ENCODE peak calls at places on chromosomes 5 and 9, in nine cellular contexts. S, N, D, Q, C, O, F, G and M are unnamed samples.

GRCh38 chr5:14615365-14615764 is 33.8 kb downstream of the OTULINL start:
- DNase-seq in S (no peak), N (no peak), D (no peak), Q (no peak), C (no peak), O (no peak), F (no peak), G (no peak), M (no peak)

GRCh38 chr5:79573983-79574890 is 38.0 kb upstream of the TENT2 start:
- DNase-seq in S (no peak), N (no peak), D (no peak), Q (no peak), C (no peak), O (no peak), F (no peak), G (no peak), M (no peak)

GRCh38 chr5:146588331-146588730 is 72.3 kb upstream of the GPR151 start:
- DNase-seq in S (no peak), N (no peak), D (no peak), Q (no peak), C (no peak), O (no peak), F (no peak), G (no peak), M (no peak)

GRCh38 chr5:518721-519120 is 5.5 kb downstream of the SLC9A3 start:
- DNase-seq in S (peak), N (no peak), D (no peak), Q (no peak), C (no peak), O (no peak), F (no peak), G (no peak), M (no peak)

GRCh38 chr5:150245111-150245789 is 44.3 kb downstream of the CAMK2A start:
- DNase-seq in S (no peak), N (no peak), D (peak), Q (no peak), C (no peak), O (no peak), F (no peak), G (peak), M (no peak)

GRCh38 chr5:40486437-40487270 is 193.1 kb upstream of the PTGER4 start:
- DNase-seq in S (no peak), N (peak), D (no peak), Q (no peak), C (no peak), O (no peak), F (no peak), G (no peak), M (no peak)

GRCh38 chr9:31490551-31491106 is 893.8 kb upstream of the ACO1 start:
- DNase-seq in S (no peak), N (no peak), D (no peak), Q (no peak), C (no peak), O (no peak), F (no peak), G (no peak), M (no peak)

GRCh38 chr9:125608488-125609224 is 98.4 kb downstream of the MAPKAP1 start:
- DNase-seq in S (no peak), N (no peak), D (peak), Q (no peak), C (no peak), O (no peak), F (no peak), G (peak), M (no peak)

GRCh38 chr9:128684325-128685021 is 4.5 kb upstream of the SET start:
- DNase-seq in S (peak), N (peak), D (no peak), Q (peak), C (peak), O (peak), F (peak), G (peak), M (peak)

GRCh38 chr9:76458903-76459690 is at the start of gene GCNT1:
- DNase-seq in S (peak), N (peak), D (peak), Q (peak), C (peak), O (peak), F (peak), G (peak), M (peak)

GRCh38 chr9:99368341-99369326 is 146.6 kb downstream of the SEC61B start:
- DNase-seq in S (peak), N (peak), D (no peak), Q (no peak), C (no peak), O (no peak), F (peak), G (peak), M (peak)

GRCh38 chr5:178590141-178590923 is at the start of gene COL23A1:
- DNase-seq in S (peak), N (no peak), D (peak), Q (peak), C (no peak), O (no peak), F (peak), G (peak), M (no peak)

GRCh38 chr5:147140558-147140957 is 94.3 kb upstream of the STK32A start:
- DNase-seq in S (no peak), N (no peak), D (no peak), Q (no peak), C (no peak), O (no peak), F (no peak), G (no peak), M (no peak)

GRCh38 chr9:5041390-5042115 is 56.5 kb downstream of the JAK2 start:
- DNase-seq in S (no peak), N (no peak), D (peak), Q (no peak), C (no peak), O (no peak), F (peak), G (peak), M (no peak)

GRCh38 chr9:119101048-119101447 is 268.2 kb downstream of the BRINP1 start:
- DNase-seq in S (no peak), N (no peak), D (no peak), Q (no peak), C (no peak), O (no peak), F (no peak), G (no peak), M (no peak)

GRCh38 chr5:138536665-138537315 is 6.2 kb downstream of the ETF1 start:
- DNase-seq in S (no peak), N (no peak), D (peak), Q (no peak), C (no peak), O (no peak), F (no peak), G (no peak), M (no peak)

GRCh38 chr9:34163439-34163838 is 15.4 kb upstream of the UBAP1 start:
- DNase-seq in S (no peak), N (no peak), D (no peak), Q (no peak), C (no peak), O (peak), F (no peak), G (no peak), M (peak)

GRCh38 chr5:109880907-109881685 is 191.4 kb downstream of the MAN2A1 start:
- DNase-seq in S (no peak), N (no peak), D (no peak), Q (no peak), C (no peak), O (no peak), F (no peak), G (no peak), M (no peak)

GRCh38 chr9:110006657-110007056 is 201.3 kb downstream of the C9orf152 start:
- DNase-seq in S (no peak), N (no peak), D (no peak), Q (no peak), C (no peak), O (no peak), F (no peak), G (no peak), M (no peak)

GRCh38 chr9:36802171-36802920 is 229.7 kb downstream of the MELK start:
- DNase-seq in S (no peak), N (no peak), D (no peak), Q (no peak), C (no peak), O (no peak), F (no peak), G (no peak), M (peak)

GRCh38 chr9:100505564-100506159 is 32.7 kb downstream of the TMEFF1 start:
- DNase-seq in S (peak), N (peak), D (peak), Q (peak), C (no peak), O (peak), F (no peak), G (peak), M (no peak)

GRCh38 chr5:10913846-10914245 is 152.8 kb upstream of the DAP start:
- DNase-seq in S (no peak), N (no peak), D (no peak), Q (no peak), C (no peak), O (peak), F (no peak), G (no peak), M (no peak)

GRCh38 chr9:131864531-131864930 is 124.7 kb upstream of the RAPGEF1 start:
- DNase-seq in S (no peak), N (no peak), D (no peak), Q (no peak), C (no peak), O (no peak), F (no peak), G (no peak), M (no peak)

GRCh38 chr9:100150209-100150608 is 51.2 kb downstream of the INVS start:
- DNase-seq in S (no peak), N (no peak), D (peak), Q (no peak), C (no peak), O (no peak), F (no peak), G (no peak), M (no peak)

GRCh38 chr5:133316346-133317343 is 264.8 kb downstream of the HSPA4 start:
- DNase-seq in S (no peak), N (no peak), D (no peak), Q (no peak), C (no peak), O (peak), F (no peak), G (no peak), M (no peak)

GRCh38 chr5:172830876-172831662 is 3.0 kb upstream of the ERGIC1 start:
- DNase-seq in S (no peak), N (no peak), D (no peak), Q (no peak), C (no peak), O (no peak), F (no peak), G (no peak), M (no peak)

DNA sequence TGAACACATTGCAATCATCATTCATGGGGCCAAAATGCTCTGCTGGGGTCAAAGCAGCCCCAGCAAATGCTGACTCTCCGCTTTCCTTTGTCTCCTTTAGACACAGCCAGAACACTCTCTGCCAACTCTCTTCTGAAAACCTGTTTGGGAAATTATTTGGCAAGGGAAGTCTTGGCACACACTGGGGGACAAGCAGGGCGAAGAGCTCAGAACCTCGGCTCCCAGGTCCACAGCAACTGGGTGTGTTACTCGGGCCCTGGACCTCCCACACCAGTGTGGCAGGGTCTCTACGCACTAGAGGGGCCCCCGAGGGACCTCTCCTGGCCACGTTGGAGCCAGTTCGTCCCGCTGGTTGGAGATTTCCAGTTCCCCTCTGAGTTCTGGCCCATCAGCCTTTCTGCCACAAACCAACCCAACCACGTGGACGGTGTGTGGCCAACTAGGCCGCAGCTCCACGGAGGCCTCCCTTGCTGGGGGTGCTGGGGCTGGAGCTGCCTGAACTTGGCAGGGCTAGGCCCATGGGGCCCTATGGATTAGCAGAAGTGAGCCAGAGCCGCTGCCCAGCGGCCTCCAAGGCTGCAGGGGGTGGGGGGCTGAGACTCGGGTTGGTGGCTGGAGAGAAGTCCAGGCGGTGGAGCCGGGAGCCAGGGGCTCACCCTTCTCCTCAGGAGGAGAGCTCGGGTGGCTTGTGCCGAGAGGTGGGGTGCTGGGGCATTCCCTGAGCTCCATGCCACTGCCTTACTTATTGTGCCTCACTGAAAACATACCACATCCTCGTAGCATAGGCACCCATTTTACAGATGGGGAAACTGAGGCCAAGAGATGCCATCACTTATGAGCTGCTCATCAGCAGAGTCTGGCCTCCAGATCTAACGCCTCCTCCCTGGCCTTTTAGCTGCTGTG is 46.8 kb upstream of the RNU6ATAC start:
- DNase-seq in S (no peak), N (no peak), D (peak), Q (no peak), C (no peak), O (no peak), F (peak), G (peak), M (peak)
- TF ChIP-seq EP300 in S (no peak), N (no peak), D (no peak), Q (no peak), C (no peak), O (no peak), F (no peak), G (no peak), M (no peak)

DNA sequence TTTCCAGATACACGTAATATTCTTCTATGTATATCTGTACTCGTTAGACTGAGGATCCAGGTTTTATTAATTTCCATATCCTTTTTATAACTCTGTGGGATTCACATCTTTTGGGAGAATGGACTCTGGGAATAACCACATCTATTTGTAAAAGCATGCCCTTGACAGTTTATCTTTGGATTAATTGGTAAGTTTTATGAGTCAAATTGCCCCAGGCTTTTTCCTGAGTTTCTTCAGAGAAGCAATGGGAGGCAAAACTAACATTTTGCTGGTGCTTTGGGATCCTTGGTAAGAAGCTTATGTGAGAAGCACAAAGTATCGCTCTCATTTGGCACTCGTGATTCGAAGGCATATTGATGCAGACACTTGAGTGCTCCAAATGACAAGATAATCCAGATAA is 324.6 kb downstream of the TLE4 start:
- DNase-seq in S (no peak), N (no peak), D (no peak), Q (no peak), C (no peak), O (no peak), F (no peak), G (no peak), M (no peak)
- TF ChIP-seq EP300 in S (no peak), N (no peak), D (no peak), Q (no peak), C (no peak), O (no peak), F (no peak), G (no peak), M (no peak)

DNA sequence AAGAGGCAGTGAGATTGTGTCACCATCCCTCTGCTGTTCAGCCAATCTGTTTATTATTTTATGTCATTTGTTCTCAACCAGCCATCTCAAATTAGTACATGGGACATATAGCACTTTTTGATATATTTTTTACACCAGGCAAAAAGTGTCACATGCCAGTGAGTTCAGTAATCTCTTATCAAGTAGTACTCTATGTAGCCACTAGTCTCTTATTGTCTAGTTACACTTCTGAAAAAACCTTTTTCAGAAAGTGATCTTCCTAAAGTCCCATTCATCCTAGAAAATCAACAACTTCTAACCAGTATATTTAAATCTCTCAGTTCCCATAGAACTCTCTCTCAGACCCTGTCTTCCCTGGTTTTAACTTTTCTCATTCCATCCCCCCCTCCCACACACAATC is 321.6 kb downstream of the FBXL17 start:
- DNase-seq in S (no peak), N (no peak), D (no peak), Q (no peak), C (no peak), O (no peak), F (no peak), G (no peak), M (no peak)
- TF ChIP-seq EP300 in S (no peak), N (no peak), D (no peak), Q (no peak), C (no peak), O (no peak), F (no peak), G (no peak), M (no peak)

GRCh38 chr9:137028013-137028280 is at the start of gene ABCA2:
- DNase-seq in S (no peak), N (no peak), D (no peak), Q (no peak), C (no peak), O (no peak), F (no peak), G (peak), M (no peak)

GRCh38 chr9:137030006-137030405 is 1.9 kb downstream of the FUT7 start:
- DNase-seq in S (no peak), N (no peak), D (no peak), Q (no peak), C (no peak), O (no peak), F (no peak), G (no peak), M (no peak)

GRCh38 chr9:137029058-137029922 is 1.3 kb upstream of the ABCA2 start:
- DNase-seq in S (peak), N (no peak), D (peak), Q (peak), C (peak), O (peak), F (peak), G (peak), M (peak)

GRCh38 chr9:137027369-137028012 is 546 bp downstream of the ABCA2 start:
- DNase-seq in S (no peak), N (no peak), D (peak), Q (no peak), C (no peak), O (no peak), F (no peak), G (no peak), M (no peak)

DNA sequence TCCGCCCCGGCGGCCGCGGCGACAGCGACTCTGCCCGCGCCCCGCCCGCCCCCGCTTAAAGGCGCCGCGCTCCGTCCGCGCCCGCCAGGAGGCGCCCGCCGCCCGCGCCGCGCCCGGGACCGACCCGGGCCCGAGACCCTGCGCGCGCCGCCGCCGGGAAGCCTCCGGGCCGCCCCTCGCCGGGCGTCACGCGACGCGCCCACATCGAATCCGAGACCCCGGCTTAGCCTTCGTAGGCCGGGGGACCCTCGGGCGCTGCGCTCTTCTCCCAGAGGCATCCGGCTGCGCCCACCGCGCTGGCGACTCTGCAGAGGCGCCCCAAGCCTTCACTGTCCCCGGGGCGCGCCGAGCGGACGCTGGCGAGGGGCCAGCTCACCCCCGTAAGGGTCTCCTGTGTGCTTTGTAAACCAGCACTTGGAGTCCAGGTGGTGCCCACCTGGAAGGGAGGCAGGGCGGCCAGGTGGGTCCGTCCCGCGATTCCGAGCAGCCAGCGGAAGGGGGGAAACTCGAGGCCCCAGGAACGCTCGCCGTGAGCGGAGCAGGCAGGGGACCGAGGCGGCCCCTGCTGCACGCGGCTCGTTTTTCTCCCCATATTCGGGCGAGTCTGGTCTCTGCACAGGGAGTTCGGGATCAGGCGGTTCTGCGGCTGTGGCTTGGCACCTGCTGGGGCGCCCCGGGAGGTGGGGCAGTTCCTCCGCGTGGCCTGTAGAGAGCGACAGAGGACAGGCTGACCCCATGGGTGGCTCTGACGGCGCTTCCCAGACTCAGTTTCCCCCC is 432 bp upstream of the ABCA2 start:
- DNase-seq in S (peak), N (no peak), D (peak), Q (peak), C (no peak), O (no peak), F (no peak), G (no peak), M (no peak)
- TF ChIP-seq EP300 in S (no peak), N (no peak), D (no peak), Q (no peak), C (no peak), O (no peak), F (no peak), G (no peak), M (no peak)

GRCh38 chr5:158431369-158432029 is 572.6 kb upstream of the CLINT1 start:
- DNase-seq in S (no peak), N (no peak), D (no peak), Q (no peak), C (no peak), O (no peak), F (peak), G (no peak), M (no peak)

GRCh38 chr5:158436271-158437065 is 577.5 kb upstream of the CLINT1 start:
- DNase-seq in S (no peak), N (no peak), D (no peak), Q (no peak), C (no peak), O (no peak), F (no peak), G (no peak), M (no peak)

GRCh38 chr5:158434749-158435148 is 575.8 kb upstream of the CLINT1 start:
- DNase-seq in S (no peak), N (no peak), D (no peak), Q (no peak), C (no peak), O (no peak), F (no peak), G (no peak), M (no peak)

GRCh38 chr5:158435161-158435616 is 576.2 kb upstream of the CLINT1 start:
- DNase-seq in S (no peak), N (peak), D (no peak), Q (no peak), C (no peak), O (no peak), F (no peak), G (no peak), M (no peak)

GRCh38 chr5:158433634-158434033 is 574.7 kb upstream of the CLINT1 start:
- DNase-seq in S (no peak), N (no peak), D (no peak), Q (no peak), C (no peak), O (no peak), F (no peak), G (no peak), M (no peak)
- TF ChIP-seq EP300 in S (no peak), N (no peak), D (no peak), Q (no peak), C (no peak), O (no peak), F (no peak), G (no peak), M (no peak)

GRCh38 chr5:180717989-180718388 is 21.9 kb downstream of the OR2Y1 start:
- DNase-seq in S (no peak), N (peak), D (no peak), Q (no peak), C (no peak), O (no peak), F (no peak), G (no peak), M (no peak)
- TF ChIP-seq EP300 in S (no peak), N (peak), D (no peak), Q (no peak), C (no peak), O (no peak), F (no peak), G (no peak), M (no peak)

GRCh38 chr9:6956796-6957355 is 199.1 kb downstream of the KDM4C start:
- DNase-seq in S (no peak), N (no peak), D (peak), Q (no peak), C (no peak), O (no peak), F (no peak), G (no peak), M (no peak)
- TF ChIP-seq EP300 in S (no peak), N (no peak), D (no peak), Q (no peak), C (no peak), O (no peak), F (no peak), G (no peak), M (no peak)

GRCh38 chr5:54792611-54793404 is 192.6 kb downstream of the ESM1 start:
- DNase-seq in S (no peak), N (no peak), D (no peak), Q (peak), C (no peak), O (no peak), F (no peak), G (no peak), M (no peak)
- TF ChIP-seq EP300 in S (no peak), N (no peak), D (no peak), Q (no peak), C (no peak), O (no peak), F (no peak), G (no peak), M (no peak)